ENCODE peak calls at places on chromosomes 5 and 9, in six cellular contexts. A is transverse colon; E is CD8-positive, alpha-beta T cell; C is A549; S is endodermal cell; X is hepatocyte. K is an unnamed sample.

GRCh38 chr9:127539259-127539981 is 72.7 kb upstream of the STXBP1 start:
- DNase-seq in A (no peak), E (no peak), C (no peak), S (no peak), X (no peak), K (no peak)

GRCh38 chr5:31722111-31722510 is 83.2 kb downstream of the PDZD2 start:
- DNase-seq in A (no peak), E (no peak), C (no peak), S (no peak), X (no peak), K (no peak)

GRCh38 chr9:82543726-82544125 is 519.2 kb downstream of the RASEF start:
- DNase-seq in A (no peak), E (no peak), C (no peak), S (no peak), X (no peak), K (no peak)

GRCh38 chr5:81601912-81602311 is 149.0 kb downstream of the SSBP2 start:
- DNase-seq in A (no peak), E (no peak), C (no peak), S (no peak), X (no peak), K (no peak)

GRCh38 chr9:84322830-84323229 is 17.7 kb downstream of the SLC28A3 start:
- DNase-seq in A (no peak), E (no peak), C (no peak), S (no peak), X (no peak), K (peak)

GRCh38 chr5:153321478-153321877 is 169.0 kb upstream of the GRIA1 start:
- DNase-seq in A (no peak), E (no peak), C (no peak), S (no peak), X (no peak), K (no peak)

GRCh38 chr5:147396070-147396469 is 113.8 kb downstream of the DPYSL3 start:
- DNase-seq in A (no peak), E (no peak), C (no peak), S (no peak), X (no peak), K (no peak)

GRCh38 chr5:95771109-95771708 is 40.1 kb downstream of the RHOBTB3 start:
- DNase-seq in A (no peak), E (no peak), C (no peak), S (no peak), X (peak), K (no peak)

GRCh38 chr9:89756891-89757537 is 152.2 kb downstream of the GADD45G start:
- DNase-seq in A (no peak), E (no peak), C (no peak), S (no peak), X (peak), K (no peak)

GRCh38 chr9:92133949-92134604 is 18.9 kb upstream of the SPTLC1 start:
- DNase-seq in A (peak), E (peak), C (peak), S (peak), X (peak), K (peak)

GRCh38 chr9:115208503-115208902 is 90.5 kb upstream of the TNC start:
- DNase-seq in A (no peak), E (no peak), C (no peak), S (no peak), X (no peak), K (no peak)

GRCh38 chr5:116733995-116734716 is 159.5 kb upstream of the SEMA6A start:
- DNase-seq in A (no peak), E (no peak), C (no peak), S (peak), X (no peak), K (no peak)

GRCh38 chr5:60488466-60489130 is 211.4 kb downstream of the DEPDC1B start:
- DNase-seq in A (no peak), E (no peak), C (no peak), S (no peak), X (no peak), K (no peak)

GRCh38 chr5:174553556-174553955 is 170.8 kb upstream of the MSX2 start:
- DNase-seq in A (no peak), E (no peak), C (no peak), S (no peak), X (no peak), K (no peak)

GRCh38 chr5:147780924-147781530 is 1.5 kb downstream of the JAKMIP2 start:
- DNase-seq in A (no peak), E (no peak), C (no peak), S (no peak), X (no peak), K (no peak)

GRCh38 chr9:133994359-133995011 is 2.4 kb upstream of the VAV2 start:
- DNase-seq in A (peak), E (peak), C (peak), S (peak), X (peak), K (no peak)

GRCh38 chr5:144361406-144361805 is 190.7 kb downstream of the KCTD16 start:
- DNase-seq in A (no peak), E (no peak), C (no peak), S (no peak), X (no peak), K (no peak)

GRCh38 chr9:97563458-97564135 is 62.1 kb downstream of the TMOD1 start:
- DNase-seq in A (no peak), E (no peak), C (no peak), S (no peak), X (no peak), K (no peak)

GRCh38 chr5:127875235-127876021 is 172.2 kb downstream of the CCDC192 start:
- DNase-seq in A (peak), E (no peak), C (peak), S (peak), X (peak), K (no peak)

GRCh38 chr5:2023196-2023595 is 140.5 kb upstream of the IRX4 start:
- DNase-seq in A (no peak), E (no peak), C (no peak), S (no peak), X (no peak), K (no peak)

GRCh38 chr5:80269991-80270438 is 14.2 kb upstream of the SERINC5 start:
- DNase-seq in A (no peak), E (no peak), C (no peak), S (no peak), X (no peak), K (no peak)

GRCh38 chr5:172881691-172882370 is 47.8 kb downstream of the ERGIC1 start:
- DNase-seq in A (no peak), E (no peak), C (no peak), S (no peak), X (no peak), K (no peak)

GRCh38 chr5:141692919-141693848 is 11.2 kb upstream of the ARAP3 start:
- DNase-seq in A (no peak), E (no peak), C (no peak), S (no peak), X (no peak), K (no peak)

GRCh38 chr9:88544245-88544644 is 9.3 kb downstream of the NXNL2 start:
- DNase-seq in A (no peak), E (no peak), C (peak), S (no peak), X (no peak), K (no peak)

GRCh38 chr5:15014809-15015208 is 143.2 kb upstream of the ANKH start:
- DNase-seq in A (no peak), E (no peak), C (peak), S (no peak), X (peak), K (no peak)

GRCh38 chr5:1330847-1331831 is 13.8 kb downstream of the CLPTM1L start:
- DNase-seq in A (peak), E (no peak), C (no peak), S (no peak), X (no peak), K (no peak)

GRCh38 chr5:57482671-57483106 is at the start of gene ACTBL2:
- DNase-seq in A (no peak), E (no peak), C (peak), S (no peak), X (peak), K (no peak)

GRCh38 chr5:131496400-131496713 is 138.7 kb downstream of the RAPGEF6 start:
- DNase-seq in A (no peak), E (no peak), C (no peak), S (no peak), X (no peak), K (no peak)

GRCh38 chr5:116396700-116397099 is 177.9 kb downstream of the SEMA6A start:
- DNase-seq in A (no peak), E (no peak), C (no peak), S (no peak), X (no peak), K (no peak)

GRCh38 chr9:93874242-93874641 is 80.9 kb downstream of the BARX1 start:
- DNase-seq in A (no peak), E (no peak), C (no peak), S (no peak), X (no peak), K (no peak)

GRCh38 chr9:135088348-135088978 is 995 bp downstream of the OLFM1 start:
- DNase-seq in A (no peak), E (no peak), C (no peak), S (peak), X (no peak), K (no peak)
- H3K4me3 ChIP-seq in A (peak), E (no peak), C (peak), S (peak), X (no peak), K (no peak)

GRCh38 chr9:108168451-108168850 is 678.9 kb upstream of the KLF4 start:
- DNase-seq in A (no peak), E (no peak), C (no peak), S (no peak), X (no peak), K (no peak)
- H3K27ac ChIP-seq in A (no peak), E (no peak), C (no peak), S (no peak), X (no peak), K (no peak)

GRCh38 chr9:137293482-137294090 is 8.5 kb downstream of the NRARP start:
- DNase-seq in A (peak), E (no peak), C (no peak), S (peak), X (peak), K (no peak)
- H3K4me3 ChIP-seq in A (no peak), E (no peak), C (no peak), S (no peak), X (no peak), K (no peak)

GRCh38 chr5:151451626-151452520 is 4.5 kb downstream of the SLC36A1 start:
- DNase-seq in A (no peak), E (no peak), C (peak), S (no peak), X (peak), K (peak)

GRCh38 chr5:151450605-151451004 is 3.2 kb downstream of the SLC36A1 start:
- DNase-seq in A (no peak), E (no peak), C (no peak), S (no peak), X (peak), K (no peak)

GRCh38 chr5:151456321-151456940 is 9.0 kb downstream of the SLC36A1 start:
- DNase-seq in A (peak), E (no peak), C (no peak), S (no peak), X (peak), K (no peak)

GRCh38 chr5:151454889-151455288 is 7.5 kb downstream of the SLC36A1 start:
- DNase-seq in A (no peak), E (no peak), C (no peak), S (no peak), X (no peak), K (no peak)

GRCh38 chr5:151454166-151454565 is 6.8 kb downstream of the SLC36A1 start:
- DNase-seq in A (peak), E (no peak), C (no peak), S (no peak), X (peak), K (no peak)
- H3K27ac ChIP-seq in A (peak), E (no peak), C (no peak), S (no peak), X (peak), K (no peak)

DNA sequence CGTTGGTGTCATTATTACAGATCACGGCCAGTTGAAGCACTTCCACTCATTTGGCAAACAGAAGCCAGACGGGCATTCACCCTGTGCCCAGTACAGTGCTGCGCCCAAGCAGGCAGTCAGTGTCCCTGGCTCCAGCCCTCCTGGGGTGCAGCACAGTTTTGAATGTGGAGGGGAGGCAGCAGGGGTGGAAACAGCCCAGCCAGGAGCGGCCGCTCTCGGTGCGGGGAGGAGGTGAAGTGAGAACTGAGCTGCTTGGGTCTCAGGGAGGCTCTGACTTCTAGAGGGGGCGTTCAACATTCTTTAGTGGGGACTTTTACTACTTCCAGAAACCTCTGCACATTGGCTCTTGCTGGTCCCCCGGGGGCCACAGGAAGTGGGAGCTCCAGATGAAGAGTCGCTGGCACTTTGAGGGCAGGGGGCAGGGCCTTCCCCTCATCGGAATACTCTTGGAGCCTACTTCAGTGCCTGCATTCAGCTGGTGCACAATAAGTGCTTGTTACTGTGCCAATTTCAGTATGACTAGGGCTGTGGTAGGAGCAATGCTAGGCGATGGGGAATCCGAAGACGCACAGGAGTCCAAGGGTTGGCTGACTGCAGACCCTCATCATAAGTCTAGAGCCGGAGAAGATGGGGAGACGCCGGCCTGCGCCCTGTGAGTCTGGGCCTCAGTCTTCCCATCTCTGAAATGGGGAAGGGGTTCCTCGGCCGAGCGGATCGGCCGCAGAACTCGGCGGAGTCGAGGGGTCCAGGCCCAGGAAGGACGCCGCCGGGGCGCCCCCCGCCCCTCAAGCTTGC is 482 bp upstream of the NEK6 start:
- DNase-seq in A (peak), E (no peak), C (no peak), S (peak), X (no peak), K (no peak)
- H3K4me3 ChIP-seq in A (peak), E (no peak), C (peak), S (peak), X (peak), K (peak)

GRCh38 chr5:135013445-135013844 is 20.6 kb downstream of the PITX1 start:
- DNase-seq in A (no peak), E (no peak), C (no peak), S (peak), X (no peak), K (no peak)
- H3K27ac ChIP-seq in A (no peak), E (no peak), C (no peak), S (no peak), X (no peak), K (no peak)

GRCh38 chr5:40914835-40915234 is 5.5 kb downstream of the C7 start:
- DNase-seq in A (no peak), E (no peak), C (no peak), S (no peak), X (no peak), K (no peak)
- H3K4me3 ChIP-seq in A (no peak), E (no peak), C (no peak), S (no peak), X (no peak), K (no peak)

DNA sequence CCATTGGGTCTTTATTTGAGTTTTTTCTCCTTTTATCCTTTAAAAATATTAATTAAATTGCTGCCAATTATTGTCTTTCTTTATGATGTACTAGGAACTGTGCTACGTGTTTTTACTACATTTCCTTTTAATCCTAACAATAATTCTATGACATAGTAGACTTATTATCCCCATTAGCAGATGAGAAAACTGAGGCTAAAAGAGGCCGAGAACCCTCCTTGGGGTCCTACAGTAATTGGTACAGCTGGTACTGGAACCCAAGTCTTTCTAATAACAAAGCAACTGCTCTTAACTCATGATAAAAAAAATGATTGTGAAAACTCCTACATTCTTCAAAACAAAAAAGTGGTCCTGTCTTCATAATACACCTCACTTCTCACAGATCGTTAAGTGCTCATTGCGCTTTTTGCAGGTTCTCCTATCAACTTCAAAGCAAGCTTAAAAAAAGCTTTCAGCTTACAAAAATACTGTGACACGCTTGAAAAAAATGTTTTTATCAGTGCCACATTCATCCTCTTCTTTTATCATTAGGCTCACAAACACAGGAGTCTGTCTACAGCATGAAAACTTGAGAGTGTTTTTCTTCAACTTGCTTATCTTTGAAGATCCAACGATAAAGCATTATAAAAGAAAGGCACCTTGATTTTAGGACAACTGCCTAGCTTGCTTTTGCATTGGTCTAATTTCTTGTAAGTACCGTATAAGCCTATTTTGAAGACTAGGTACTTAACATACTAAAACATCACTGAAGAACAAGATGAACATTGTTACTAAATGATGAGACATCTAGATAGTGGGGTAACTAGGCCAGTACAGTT is 32.4 kb downstream of the FYB1 start:
- DNase-seq in A (no peak), E (no peak), C (no peak), S (no peak), X (no peak), K (no peak)
- H3K27ac ChIP-seq in A (peak), E (peak), C (peak), S (no peak), X (no peak), K (no peak)